ENCODE peak calls at places on chromosomes 6 and 20, in eight cellular contexts. S is keratinocyte, P is SK-N-SH, H is PC-3, U is H9, E is neural progenitor cell, D is GM23248, L is mesendoderm. R is an unnamed sample.

GRCh38 chr20:9374068-9374467 is 140.3 kb upstream of the LAMP5 start:
- DNase-seq in S (no peak), P (no peak), H (no peak), U (no peak), E (no peak), D (no peak), L (no peak), R (no peak)

GRCh38 chr6:52516943-52517342 is 59.9 kb downstream of the TRAM2 start:
- DNase-seq in S (no peak), P (no peak), H (no peak), U (no peak), E (no peak), D (no peak), L (no peak), R (no peak)

GRCh38 chr20:2805682-2806350 is 5.4 kb upstream of the CPXM1 start:
- DNase-seq in S (no peak), P (peak; percentile 21), H (no peak), U (peak; percentile 36), E (no peak), D (no peak), L (no peak), R (no peak)

GRCh38 chr20:41905186-41905585 is 287.0 kb upstream of the CHD6 start:
- DNase-seq in S (no peak), P (no peak), H (no peak), U (no peak), E (no peak), D (no peak), L (no peak), R (no peak)

GRCh38 chr20:63923626-63924025 is 28.7 kb downstream of the DNAJC5 start:
- DNase-seq in S (no peak), P (no peak), H (no peak), U (no peak), E (no peak), D (no peak), L (no peak), R (no peak)

GRCh38 chr6:53287336-53288225 is 61.2 kb downstream of the ELOVL5 start:
- DNase-seq in S (no peak), P (no peak), H (no peak), U (no peak), E (peak; percentile 52), D (no peak), L (no peak), R (no peak)

GRCh38 chr6:122063090-122063489 is 336.4 kb upstream of the HSF2 start:
- DNase-seq in S (no peak), P (no peak), H (no peak), U (no peak), E (peak; percentile 18), D (no peak), L (no peak), R (no peak)

GRCh38 chr6:26525818-26526217 is 12.3 kb upstream of the HMGN4 start:
- DNase-seq in S (no peak), P (no peak), H (no peak), U (no peak), E (no peak), D (peak; percentile 38), L (no peak), R (no peak)

GRCh38 chr6:169776379-169776778 is 25.0 kb downstream of the ERMARD start:
- DNase-seq in S (no peak), P (no peak), H (no peak), U (no peak), E (no peak), D (no peak), L (no peak), R (no peak)

GRCh38 chr6:72245565-72245964 is 359.2 kb downstream of the RIMS1 start:
- DNase-seq in S (no peak), P (no peak), H (peak; percentile 24), U (peak; percentile 31), E (peak; percentile 67), D (no peak), L (peak; percentile 93), R (peak; percentile 5)

GRCh38 chr6:25397406-25397805 is 118.2 kb downstream of the CARMIL1 start:
- DNase-seq in S (no peak), P (no peak), H (no peak), U (no peak), E (peak; percentile 65), D (no peak), L (peak; percentile 69), R (no peak)

GRCh38 chr6:107786709-107787588 is 37.2 kb downstream of the SCML4 start:
- DNase-seq in S (no peak), P (no peak), H (no peak), U (no peak), E (no peak), D (no peak), L (no peak), R (no peak)

GRCh38 chr6:79635179-79635578 is 4.0 kb downstream of the SH3BGRL2 start:
- DNase-seq in S (peak; percentile 45), P (no peak), H (peak; percentile 73), U (no peak), E (no peak), D (peak; percentile 13), L (no peak), R (peak; percentile 70)

GRCh38 chr6:73418081-73418741 is 23.6 kb downstream of the DDX43 start:
- DNase-seq in S (no peak), P (no peak), H (no peak), U (no peak), E (no peak), D (peak; percentile 3), L (no peak), R (no peak)

GRCh38 chr6:26026833-26027490 is 60.3 kb upstream of the HFE start:
- DNase-seq in S (no peak), P (peak; percentile 65), H (peak; percentile 100), U (peak; percentile 93), E (peak; percentile 92), D (peak; percentile 90), L (peak; percentile 99), R (peak; percentile 97)

DNA sequence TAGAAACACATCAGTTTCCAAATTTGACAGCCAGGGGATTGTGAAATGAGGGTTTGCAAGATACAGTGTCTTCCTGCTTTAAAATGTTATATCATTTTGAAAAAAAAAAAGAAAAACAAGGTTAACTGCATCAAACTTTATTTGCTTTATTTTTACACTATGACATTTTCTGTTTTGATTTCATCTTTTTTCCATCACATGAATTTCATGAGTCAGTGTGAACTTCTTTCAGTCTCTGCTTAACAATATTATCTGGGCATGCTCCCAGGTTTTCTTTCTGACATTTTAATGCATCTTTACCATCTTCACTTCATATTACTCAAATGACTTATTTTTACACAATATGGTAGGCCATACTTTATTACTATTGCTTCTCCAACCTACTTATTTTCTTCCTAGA is 1.9 kb downstream of the NCOA7 start:
- DNase-seq in S (no peak), P (no peak), H (no peak), U (no peak), E (no peak), D (peak; percentile 51), L (no peak), R (peak; percentile 35)
- H3K79me2 ChIP-seq in S (peaks cover 5% of the 10 kb centered on the region), P (peaks cover 55% of the 10 kb centered on the region), H (peaks cover 27% of the 10 kb centered on the region), U (no peaks in the 10 kb centered on the region), E (no peaks in the 10 kb centered on the region), D (peaks cover 12% of the 10 kb centered on the region), L (no peaks in the 10 kb centered on the region), R (peaks cover 51% of the 10 kb centered on the region)

DNA sequence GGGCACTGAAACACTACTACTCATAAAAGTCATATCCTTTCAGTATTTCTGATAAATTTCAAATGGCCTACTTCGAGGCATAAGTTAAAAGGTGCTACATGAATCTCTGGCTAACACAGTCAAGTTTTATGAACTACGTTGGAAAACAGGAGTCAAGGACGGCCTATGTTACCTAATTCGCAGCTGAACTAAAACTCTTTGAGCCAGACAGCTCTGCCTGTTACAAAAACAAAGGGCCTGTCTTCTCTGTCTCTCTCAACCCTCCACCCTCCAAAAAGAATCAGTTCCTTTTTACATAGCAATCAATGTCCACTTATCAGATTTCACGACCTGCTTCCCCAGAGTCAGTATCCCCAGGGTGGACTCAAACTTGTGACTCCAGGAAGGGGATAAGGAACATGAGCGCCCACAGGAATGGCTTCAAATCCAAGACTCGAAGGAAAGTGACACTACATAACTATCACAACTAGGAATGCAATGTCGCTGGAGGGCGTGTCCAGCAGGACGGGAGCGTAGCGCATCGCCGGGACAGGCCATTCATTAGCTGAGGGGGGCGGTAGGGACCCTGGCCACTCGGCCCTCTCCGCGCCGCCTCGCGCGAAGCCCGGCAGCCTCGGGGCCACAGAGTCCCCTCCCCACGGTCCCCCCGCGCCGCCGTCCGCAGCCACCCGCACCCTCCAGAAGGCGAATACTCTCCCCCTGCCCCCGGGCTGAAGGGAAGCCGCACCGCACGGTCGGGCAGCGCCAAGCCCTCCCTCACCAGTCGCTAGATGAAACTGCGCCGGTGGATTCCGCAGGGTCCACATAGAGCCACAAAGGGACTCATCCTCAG is 526 bp downstream of the IBTK start:
- DNase-seq in S (no peak), P (peak; percentile 81), H (peak; percentile 61), U (peak; percentile 72), E (peak; percentile 88), D (peak; percentile 79), L (peak; percentile 91), R (peak; percentile 38)
- H3K79me2 ChIP-seq in S (peaks cover 52% of the 10 kb centered on the region), P (peaks cover 55% of the 10 kb centered on the region), H (peaks cover 58% of the 10 kb centered on the region), U (peaks cover 10% of the 10 kb centered on the region), E (peaks cover 49% of the 10 kb centered on the region), D (peaks cover 55% of the 10 kb centered on the region), L (peaks cover 25% of the 10 kb centered on the region), R (peaks cover 58% of the 10 kb centered on the region)

GRCh38 chr6:2893276-2893675 is 9.8 kb downstream of the SERPINB9 start:
- DNase-seq in S (no peak), P (no peak), H (no peak), U (no peak), E (no peak), D (no peak), L (no peak), R (no peak)
- H3K79me2 ChIP-seq in S (no peaks in the 10 kb centered on the region), P (no peaks in the 10 kb centered on the region), H (no peaks in the 10 kb centered on the region), U (no peaks in the 10 kb centered on the region), E (no peaks in the 10 kb centered on the region), D (no peaks in the 10 kb centered on the region), L (peaks cover 2% of the 10 kb centered on the region), R (no peaks in the 10 kb centered on the region)

GRCh38 chr6:144335315-144335861 is 50.3 kb downstream of the UTRN start:
- DNase-seq in S (no peak), P (no peak), H (no peak), U (no peak), E (no peak), D (no peak), L (no peak), R (no peak)

GRCh38 chr6:144334150-144334708 is 49.1 kb downstream of the UTRN start:
- DNase-seq in S (no peak), P (no peak), H (no peak), U (no peak), E (no peak), D (no peak), L (no peak), R (no peak)

GRCh38 chr6:144336900-144337299 is 51.8 kb downstream of the UTRN start:
- DNase-seq in S (no peak), P (no peak), H (no peak), U (no peak), E (no peak), D (no peak), L (no peak), R (no peak)

GRCh38 chr6:144338474-144338873 is 53.3 kb downstream of the UTRN start:
- DNase-seq in S (no peak), P (no peak), H (no peak), U (no peak), E (no peak), D (no peak), L (no peak), R (no peak)

DNA sequence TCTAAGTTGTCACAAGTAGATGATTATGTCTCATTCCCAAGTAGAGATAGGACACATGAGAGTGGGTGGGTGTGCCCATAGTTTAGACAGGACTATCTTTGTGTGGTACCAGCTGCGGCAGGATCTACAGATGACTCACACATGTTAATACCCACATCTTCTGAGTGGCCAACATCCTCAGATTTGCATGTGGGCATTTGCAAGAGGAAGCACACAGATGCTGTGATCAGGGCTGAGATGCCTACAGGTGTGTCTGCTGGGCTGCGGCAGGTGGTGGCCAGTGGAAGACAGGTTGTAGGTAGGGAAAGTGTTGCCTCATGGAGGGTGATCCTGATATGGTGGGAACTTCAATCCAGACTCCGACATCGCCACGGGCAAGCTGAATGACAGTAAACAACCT is 50.8 kb downstream of the UTRN start:
- DNase-seq in S (peak; percentile 67), P (no peak), H (peak; percentile 22), U (no peak), E (no peak), D (no peak), L (no peak), R (peak; percentile 90)
- H3K79me2 ChIP-seq in S (peaks cover 2% of the 10 kb centered on the region), P (peaks cover 8% of the 10 kb centered on the region), H (peaks cover 69% of the 10 kb centered on the region), U (peaks cover 14% of the 10 kb centered on the region), E (peaks cover 7% of the 10 kb centered on the region), D (peaks cover 100% of the 10 kb centered on the region), L (peaks cover 41% of the 10 kb centered on the region), R (peaks cover 40% of the 10 kb centered on the region)

R was measured in mammary epithelial cell.